ENCODE peak calls at places on chromosomes 7 and 10, in five cellular contexts. Y is Calu3, T is uterus, H is lung, S is retinal pigment epithelial cell. V is an unnamed sample.

GRCh38 chr10:4981722-4982471 is 18.7 kb downstream of the AKR1C1 start:
- DNase-seq in T (no peak), S (no peak), H (peak; percentile 69), Y (peak; percentile 43), V (peak; percentile 51)

GRCh38 chr10:52652431-52653220 is 120.0 kb downstream of the MBL2 start:
- DNase-seq in S (no peak), T (no peak), H (no peak), Y (no peak), V (no peak)

GRCh38 chr7:105461518-105461917 is 60.6 kb downstream of the PUS7 start:
- DNase-seq in Y (no peak), S (no peak), T (no peak), H (no peak), V (no peak)

GRCh38 chr7:154862153-154862791 is 140.7 kb downstream of the PAXIP1 start:
- DNase-seq in S (no peak), Y (no peak), T (no peak), H (no peak), V (no peak)

GRCh38 chr7:50304158-50304910 is at the start of gene IKZF1:
- DNase-seq in H (peak; percentile 77), T (peak; percentile 20), Y (peak; percentile 47), S (no peak), V (no peak)

GRCh38 chr7:132489776-132490237 is 86.5 kb downstream of the PLXNA4 start:
- DNase-seq in T (no peak), Y (no peak), H (no peak), S (no peak), V (no peak)

GRCh38 chr10:124754227-124754626 is 10.0 kb upstream of the FAM53B start:
- DNase-seq in S (no peak), Y (no peak), H (no peak), T (no peak), V (no peak)

GRCh38 chr10:86376403-86376802 is 9.8 kb upstream of the GRID1 start:
- DNase-seq in S (no peak), H (no peak), Y (no peak), T (no peak), V (no peak)

GRCh38 chr7:73893342-73894101 is 32.6 kb downstream of the TMEM270 start:
- DNase-seq in H (no peak), T (peak; percentile 75), S (no peak), Y (no peak), V (no peak)

GRCh38 chr7:137681657-137682562 is 164.9 kb downstream of the DGKI start:
- DNase-seq in Y (no peak), S (no peak), T (no peak), H (no peak), V (peak; percentile 86)

GRCh38 chr10:119293368-119293767 is 86.0 kb downstream of the GRK5 start:
- DNase-seq in T (no peak), H (no peak), Y (no peak), S (no peak), V (no peak)

GRCh38 chr7:72405389-72405788 is 6.7 kb downstream of the CALN1 start:
- DNase-seq in Y (peak; percentile 3), S (no peak), T (no peak), H (no peak), V (no peak)

GRCh38 chr7:147394329-147394728 is 1196.2 kb upstream of the C7orf33 start:
- DNase-seq in S (no peak), Y (no peak), H (no peak), T (no peak), V (no peak)

GRCh38 chr7:40531946-40532345 is 397.1 kb downstream of the SUGCT start:
- DNase-seq in S (no peak), T (no peak), H (no peak), Y (no peak), V (no peak)

GRCh38 chr10:86337121-86337601 is 29.4 kb downstream of the GRID1 start:
- DNase-seq in S (no peak), H (no peak), T (no peak), Y (no peak), V (no peak)

GRCh38 chr10:4662576-4663161 is 163.3 kb upstream of the AKR1E2 start:
- DNase-seq in T (no peak), S (no peak), Y (peak; percentile 67), H (no peak), V (no peak)

GRCh38 chr7:46558482-46559193 is 637.6 kb upstream of the IGFBP3 start:
- DNase-seq in Y (no peak), T (no peak), H (no peak), S (no peak), V (no peak)

GRCh38 chr10:15106352-15107013 is 9.3 kb downstream of the RPP38 start:
- DNase-seq in H (peak; percentile 66), Y (peak; percentile 79), T (peak; percentile 52), S (no peak), V (no peak)

GRCh38 chr10:79346388-79347225 is 662 bp upstream of the PPIF start:
- DNase-seq in Y (no peak), S (no peak), H (no peak), T (no peak), V (no peak)

GRCh38 chr7:53094827-53095226 is 59.4 kb downstream of the POM121L12 start:
- DNase-seq in S (no peak), H (no peak), Y (no peak), T (no peak), V (no peak)

GRCh38 chr7:102140952-102141370 is 145.7 kb upstream of the SH2B2 start:
- DNase-seq in Y (no peak), S (no peak), T (no peak), H (no peak), V (no peak)

GRCh38 chr10:13651969-13652720 is 65.4 kb downstream of the PRPF18 start:
- DNase-seq in Y (no peak), H (no peak), T (no peak), S (no peak), V (no peak)

GRCh38 chr7:64307254-64308018 is 6.3 kb upstream of the ZNF736 start:
- DNase-seq in H (peak; percentile 95), S (peak; percentile 69), T (peak; percentile 87), Y (peak; percentile 62), V (peak; percentile 63)

GRCh38 chr10:47366731-47367460 is 17.2 kb downstream of the ZNF488 start:
- DNase-seq in H (no peak), S (no peak), Y (no peak), T (no peak), V (no peak)

GRCh38 chr7:1703475-1704325 is 33.6 kb downstream of the ELFN1 start:
- DNase-seq in T (no peak), Y (no peak), H (no peak), S (no peak), V (no peak)

GRCh38 chr10:35005868-35006267 is 84.3 kb downstream of the CUL2 start:
- DNase-seq in S (no peak), H (no peak), Y (no peak), T (no peak), V (peak; percentile 55)

GRCh38 chr10:114642729-114643128 is 15.3 kb downstream of the ABLIM1 start:
- DNase-seq in T (no peak), S (no peak), H (no peak), Y (no peak), V (no peak)

GRCh38 chr7:76232698-76233097 is 31.0 kb downstream of the SRRM3 start:
- DNase-seq in H (no peak), S (no peak), Y (no peak), T (no peak), V (no peak)

GRCh38 chr7:73363225-73364005 is 35.5 kb downstream of the FKBP6 start:
- DNase-seq in T (no peak), S (no peak), Y (no peak), H (no peak), V (no peak)

GRCh38 chr10:108970016-108970415 is 953.3 kb downstream of the XPNPEP1 start:
- DNase-seq in Y (no peak), H (no peak), S (no peak), T (no peak), V (peak; percentile 1)

GRCh38 chr7:69374036-69374420 is 224.2 kb upstream of the AUTS2 start:
- DNase-seq in Y (no peak), S (no peak), T (peak; percentile 47), H (no peak), V (no peak)

GRCh38 chr10:100186813-100187212 is 984 bp upstream of the ERLIN1 start:
- DNase-seq in T (no peak), H (no peak), Y (peak; percentile 7), S (no peak), V (no peak)

GRCh38 chr10:100185364-100186252 is at the start of gene ERLIN1:
- DNase-seq in S (peak; percentile 54), H (peak; percentile 91), Y (peak; percentile 90), T (peak; percentile 93), V (peak; percentile 39)

GRCh38 chr10:100184426-100185219 is 1.2 kb downstream of the ERLIN1 start:
- DNase-seq in H (no peak), Y (no peak), S (no peak), T (no peak), V (no peak)

GRCh38 chr10:100183482-100183881 is 2.3 kb downstream of the ERLIN1 start:
- DNase-seq in S (no peak), Y (peak; percentile 3), T (no peak), H (no peak), V (no peak)

GRCh38 chr10:100186253-100186780 is 488 bp upstream of the ERLIN1 start:
- DNase-seq in H (peak; percentile 35), T (no peak), Y (peak; percentile 24), S (peak; percentile 11), V (no peak)
- TF ChIP-seq CTCF in H (no peak), T (no peak), Y (no peak), S (no peak), V (no peak)

GRCh38 chr10:7787857-7788639 is at the start of the genes ATP5F1C and KIN:
- DNase-seq in Y (peak; percentile 97), H (peak; percentile 98), T (peak; percentile 98), S (peak; percentile 83), V (peak; percentile 57)
- TF ChIP-seq CTCF in Y (no peak), H (no peak), T (no peak), S (no peak), V (no peak)

GRCh38 chr10:2812631-2813030 is 254.7 kb upstream of the PFKP start:
- DNase-seq in T (no peak), Y (no peak), S (no peak), H (no peak), V (no peak)
- TF ChIP-seq CTCF in T (no peak), Y (no peak), S (no peak), H (no peak), V (no peak)

DNA sequence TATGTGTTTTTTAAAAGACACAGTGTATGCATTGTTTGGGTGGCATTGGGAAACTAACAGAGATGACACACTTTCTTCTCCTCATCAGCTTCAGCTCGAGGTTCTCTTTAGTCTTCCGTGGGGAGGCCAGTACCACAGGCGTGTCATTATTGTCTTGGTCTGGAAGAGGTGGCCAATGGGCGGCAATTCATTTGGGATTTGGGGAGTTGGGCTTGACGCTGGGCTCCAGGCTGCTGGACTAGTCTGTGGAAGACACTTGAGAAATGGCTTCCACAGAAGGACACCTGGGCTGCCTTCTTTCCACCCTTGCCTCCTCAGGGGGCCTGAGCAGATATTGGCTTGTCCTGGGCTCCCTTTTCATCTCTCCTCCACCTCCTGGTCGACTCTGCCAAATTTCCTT is 192.2 kb downstream of the SH2D4B start:
- DNase-seq in S (no peak), H (no peak), Y (no peak), T (no peak), V (no peak)
- TF ChIP-seq CTCF in S (no peak), H (no peak), Y (no peak), T (no peak), V (no peak)

GRCh38 chr7:23222439-23223045 is 24.0 kb upstream of the GPNMB start:
- DNase-seq in S (no peak), Y (peak; percentile 25), H (no peak), T (no peak), V (no peak)
- TF ChIP-seq CTCF in S (no peak), Y (no peak), H (no peak), T (no peak), V (no peak)

V was measured in epithelial cell of proximal tubule.